ENCODE peak calls at places on chromosomes 12 and 14, in four cellular contexts. R, Z, H and T are unnamed samples.
A peak's percentile ranks its signal among the peaks of the same experiment; 100 is the strongest.

GRCh38 chr14:96584199-96584906 is 82.2 kb downstream of the PAPOLA start:
- DNase-seq in R (peak; percentile 88), Z (peak; percentile 86), H (peak; percentile 76), T (peak; percentile 85)

GRCh38 chr12:124524231-124524925 is 43.0 kb downstream of the NCOR2 start:
- DNase-seq in R (no peak), Z (no peak), H (no peak), T (no peak)

GRCh38 chr12:82015623-82016347 is 256.6 kb upstream of the PPFIA2 start:
- DNase-seq in R (no peak), Z (no peak), H (no peak), T (no peak)

GRCh38 chr12:70920891-70921290 is 353 bp upstream of the PTPRR start:
- DNase-seq in R (no peak), Z (peak; percentile 14), H (no peak), T (no peak)

GRCh38 chr14:94702629-94703028 is 67.3 kb downstream of the GSC start:
- DNase-seq in R (no peak), Z (no peak), H (no peak), T (no peak)

GRCh38 chr12:47507221-47507620 is 198.6 kb downstream of the RPAP3 start:
- DNase-seq in R (no peak), Z (no peak), H (no peak), T (no peak)

GRCh38 chr14:105848570-105848969 is 322.2 kb downstream of the TMEM121 start:
- DNase-seq in R (no peak), Z (no peak), H (no peak), T (no peak)

GRCh38 chr12:108572166-108572790 is 9.9 kb downstream of the ISCU start:
- DNase-seq in R (no peak), Z (no peak), H (no peak), T (no peak)

GRCh38 chr12:12467701-12468218 is 94.9 kb downstream of the DUSP16 start:
- DNase-seq in R (no peak), Z (no peak), H (no peak), T (no peak)

GRCh38 chr12:58364389-58365086 is 423.2 kb downstream of the ATP23 start:
- DNase-seq in R (no peak), Z (no peak), H (no peak), T (no peak)

GRCh38 chr12:112682586-112682985 is 109.0 kb upstream of the RPH3A start:
- DNase-seq in R (no peak), Z (no peak), H (no peak), T (no peak)

GRCh38 chr14:30928462-30928861 is 54.1 kb downstream of the COCH start:
- DNase-seq in R (no peak), Z (no peak), H (no peak), T (no peak)

GRCh38 chr12:132869551-132869950 is 17.9 kb downstream of the CHFR start:
- DNase-seq in R (no peak), Z (no peak), H (no peak), T (no peak)

GRCh38 chr14:32033516-32033915 is 43.6 kb upstream of the ARHGAP5 start:
- DNase-seq in R (no peak), Z (no peak), H (no peak), T (no peak)

GRCh38 chr12:20438307-20438779 is 70.0 kb downstream of the PDE3A start:
- DNase-seq in R (no peak), Z (no peak), H (no peak), T (no peak)

GRCh38 chr12:32047846-32048245 is 58.8 kb upstream of the BICD1 start:
- DNase-seq in R (no peak), Z (no peak), H (peak; percentile 90), T (no peak)

GRCh38 chr14:99755068-99755405 is 38.2 kb upstream of the EML1 start:
- DNase-seq in R (no peak), Z (no peak), H (no peak), T (no peak)

GRCh38 chr12:92442782-92443181 is 260.0 kb upstream of the PLEKHG7 start:
- DNase-seq in R (no peak), Z (no peak), H (no peak), T (no peak)

GRCh38 chr14:24119691-24120090 is 4.9 kb upstream of the NRL start:
- DNase-seq in R (no peak), Z (no peak), H (no peak), T (no peak)

GRCh38 chr14:99781853-99782610 is 11.2 kb upstream of the EML1 start:
- DNase-seq in R (no peak), Z (no peak), H (no peak), T (no peak)

GRCh38 chr14:105180598-105181528 is at the start of gene NUDT14:
- DNase-seq in R (peak; percentile 96), Z (peak; percentile 78), H (peak; percentile 73), T (peak; percentile 92)

GRCh38 chr14:103014466-103015319 is 42.7 kb downstream of the CDC42BPB start:
- DNase-seq in R (no peak), Z (no peak), H (peak; percentile 21), T (no peak)

GRCh38 chr12:57235012-57235727 is 5.7 kb downstream of the SHMT2 start:
- DNase-seq in R (peak; percentile 63), Z (peak; percentile 56), H (peak; percentile 81), T (no peak)

GRCh38 chr14:99277534-99277933 is 5.5 kb upstream of the BCL11B start:
- DNase-seq in R (no peak), Z (no peak), H (no peak), T (no peak)

GRCh38 chr12:95805864-95806669 is 15.5 kb upstream of the NTN4 start:
- DNase-seq in R (no peak), Z (no peak), H (no peak), T (no peak)

GRCh38 chr14:22339277-22339676 is 249.7 kb downstream of the DAD1 start:
- DNase-seq in R (no peak), Z (no peak), H (peak; percentile 4), T (no peak)

GRCh38 chr14:78970677-78971076 is 800.5 kb downstream of the NRXN3 start:
- DNase-seq in R (no peak), Z (no peak), H (no peak), T (no peak)

GRCh38 chr14:61260939-61261776 is 20.0 kb downstream of the TMEM30B start:
- DNase-seq in R (no peak), Z (no peak), H (no peak), T (no peak)

GRCh38 chr12:118237908-118238307 is 102.0 kb downstream of the PEBP1 start:
- DNase-seq in R (no peak), Z (no peak), H (no peak), T (no peak)

GRCh38 chr14:22388669-22389625 is 200.1 kb downstream of the DAD1 start:
- DNase-seq in R (no peak), Z (no peak), H (no peak), T (no peak)

GRCh38 chr14:65208548-65208947 is 106.2 kb upstream of the MAX start:
- DNase-seq in R (no peak), Z (no peak), H (peak; percentile 6), T (no peak)

GRCh38 chr14:59146941-59147470 is 41.5 kb upstream of the DAAM1 start:
- DNase-seq in R (no peak), Z (no peak), H (no peak), T (no peak)

GRCh38 chr12:2185751-2186341 is 133.1 kb downstream of the CACNA1C start:
- DNase-seq in R (no peak), Z (no peak), H (no peak), T (no peak)
- TF ChIP-seq TEAD4 in R (no peak), Z (no peak), H (no peak), T (no peak)

GRCh38 chr12:117044311-117044710 is 54.9 kb downstream of the TESC start:
- DNase-seq in R (no peak), Z (no peak), H (no peak), T (no peak)

GRCh38 chr12:117045998-117046374 is 53.2 kb downstream of the TESC start:
- DNase-seq in R (peak; percentile 73), Z (peak; percentile 40), H (peak; percentile 56), T (no peak)

GRCh38 chr12:117045175-117045997 is 53.8 kb downstream of the TESC start:
- DNase-seq in R (peak; percentile 65), Z (no peak), H (peak; percentile 41), T (no peak)

GRCh38 chr12:117043598-117043901 is 55.7 kb downstream of the TESC start:
- DNase-seq in R (no peak), Z (no peak), H (no peak), T (no peak)

DNA sequence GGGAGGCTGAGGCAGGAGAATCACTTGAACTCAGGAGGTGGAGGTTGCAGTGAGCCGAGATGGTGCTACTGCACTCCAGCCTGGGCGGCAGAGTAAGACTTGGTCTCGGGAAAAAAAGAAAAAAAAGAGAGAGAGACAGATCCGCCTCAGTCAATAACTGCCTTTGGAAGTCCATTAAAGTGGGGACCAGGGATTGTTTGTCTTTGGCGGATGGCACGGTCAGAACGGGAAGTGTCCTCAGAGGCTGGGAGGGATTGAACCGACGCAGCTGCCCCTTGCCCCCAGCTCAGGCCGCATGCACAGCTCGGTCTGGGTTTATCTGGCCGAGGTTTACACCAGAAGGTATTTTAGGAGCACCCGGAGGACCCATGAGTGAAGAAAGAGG is 54.4 kb downstream of the TESC start:
- DNase-seq in R (no peak), Z (no peak), H (peak; percentile 38), T (no peak)
- TF ChIP-seq TEAD4 in R (no peak), Z (no peak), H (no peak), T (no peak)

GRCh38 chr12:6167327-6168280 is 32.6 kb upstream of the CD9 start:
- DNase-seq in R (no peak), Z (no peak), H (peak; percentile 87), T (no peak)
- TF ChIP-seq TEAD4 in R (no peak), Z (no peak), H (no peak), T (no peak)

DNA sequence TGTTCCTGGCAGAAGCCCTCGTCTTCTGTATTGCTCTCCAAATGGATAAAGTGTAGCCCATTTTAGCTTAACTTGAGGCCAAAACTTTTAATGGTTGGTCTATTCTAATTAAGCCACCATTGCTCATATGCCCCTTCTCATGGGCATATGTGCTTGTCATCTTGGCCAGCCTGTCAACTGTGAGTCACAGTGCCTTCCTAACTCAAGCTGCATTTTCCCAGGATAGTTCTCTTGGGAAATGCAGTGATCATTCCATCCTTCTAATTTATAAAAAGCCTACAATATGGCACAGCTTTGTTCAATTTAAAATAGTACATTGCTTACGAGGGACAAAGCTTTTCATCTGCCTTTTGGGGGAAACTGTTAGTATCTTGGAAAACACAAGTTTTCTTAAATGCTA is 6.6 kb downstream of the PTHLH start:
- DNase-seq in R (no peak), Z (no peak), H (no peak), T (no peak)
- TF ChIP-seq TEAD4 in R (no peak), Z (no peak), H (no peak), T (no peak)

DNA sequence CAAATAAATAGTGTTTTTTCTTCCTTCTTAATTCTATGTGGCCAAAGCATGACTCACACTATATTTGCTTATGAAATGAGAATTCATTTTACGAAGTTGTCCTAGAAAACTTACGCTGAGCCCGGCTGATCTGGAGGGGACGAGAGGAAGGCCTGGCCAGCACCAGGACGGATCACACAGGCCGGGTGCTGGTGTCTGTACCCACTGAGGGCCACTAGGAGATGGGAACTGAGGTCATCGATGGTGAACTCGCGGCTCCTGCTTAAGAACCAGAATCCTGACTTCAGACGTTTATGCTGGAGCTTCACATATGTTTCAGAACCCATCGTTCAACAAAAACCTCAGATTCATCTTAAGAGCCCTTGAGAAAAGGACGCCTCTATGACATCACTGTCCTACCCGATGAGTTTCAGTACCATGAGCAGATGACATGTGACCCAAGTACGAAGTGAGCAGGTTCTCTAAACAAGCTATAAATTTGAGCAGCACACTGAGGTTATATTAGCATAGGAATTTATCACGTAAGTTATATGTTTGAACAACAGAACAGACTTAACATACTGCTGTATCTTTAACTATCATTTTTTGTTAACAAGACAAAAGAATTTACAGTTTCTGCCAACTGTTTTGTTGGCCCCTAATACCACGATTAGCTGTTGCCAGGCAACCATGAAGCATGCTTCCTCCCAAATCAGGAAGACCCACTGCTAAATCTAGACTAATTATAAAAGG is 111.9 kb downstream of the FOXN3 start:
- DNase-seq in R (peak; percentile 42), Z (no peak), H (no peak), T (no peak)
- TF ChIP-seq TEAD4 in R (no peak), Z (no peak), H (no peak), T (no peak)

GRCh38 chr12:45988259-45988658 is 2.1 kb downstream of the SCAF11 start:
- DNase-seq in R (no peak), Z (no peak), H (no peak), T (no peak)
- TF ChIP-seq TEAD4 in R (no peak), Z (no peak), H (no peak), T (no peak)